ENCODE peak calls at places on chromosome 14, in eight cellular contexts. J, V, E, B, N, W, K and X are unnamed samples.
A peak's percentile ranks its signal among the peaks of the same experiment; 100 is the strongest.

GRCh38 chr14:99524804-99525698 is 43.8 kb downstream of the CCNK start:
- DNase-seq in J (no peak), V (no peak), E (no peak), B (no peak), N (no peak), W (no peak), K (no peak), X (no peak)

GRCh38 chr14:38405851-38406630 is 150.1 kb upstream of the CLEC14A start:
- DNase-seq in J (no peak), V (no peak), E (no peak), B (no peak), N (peak; percentile 62), W (no peak), K (no peak), X (no peak)

GRCh38 chr14:35385042-35385839 is 19.3 kb downstream of the NFKBIA start:
- DNase-seq in J (peak; percentile 86), V (no peak), E (peak; percentile 89), B (peak; percentile 97), N (peak; percentile 83), W (peak; percentile 62), K (no peak), X (peak; percentile 87)

GRCh38 chr14:102785598-102785963 is 8.3 kb downstream of the TRAF3 start:
- DNase-seq in J (no peak), V (no peak), E (no peak), B (no peak), N (no peak), W (no peak), K (no peak), X (no peak)

GRCh38 chr14:99035712-99036593 is 236.0 kb downstream of the BCL11B start:
- DNase-seq in J (peak; percentile 85), V (no peak), E (no peak), B (peak; percentile 84), N (no peak), W (peak; percentile 47), K (no peak), X (peak; percentile 87)

GRCh38 chr14:39005044-39005736 is 97.8 kb downstream of the SEC23A start:
- DNase-seq in J (no peak), V (no peak), E (no peak), B (no peak), N (no peak), W (no peak), K (no peak), X (peak; percentile 64)

GRCh38 chr14:52950898-52951729 is at the start of gene FERMT2:
- DNase-seq in J (peak; percentile 92), V (no peak), E (peak; percentile 93), B (peak; percentile 92), N (peak; percentile 88), W (peak; percentile 89), K (no peak), X (peak; percentile 93)

GRCh38 chr14:95231966-95232365 is 74.6 kb upstream of the DICER1 start:
- DNase-seq in J (no peak), V (no peak), E (no peak), B (no peak), N (no peak), W (no peak), K (no peak), X (no peak)